ENCODE peak calls at places on chromosomes 7 and 10, in eight cellular contexts. R is CD8-positive, alpha-beta memory T cell; B is NCI-H2171; K is RWPE1; T is T-helper 1 cell; M is heart left ventricle; O is posterior vena cava; A is stimulated activated CD4-positive, alpha-beta T cell treated with anti-CD3 and anti-CD28 coated beads, Interleukin-4, amount 100 ng/mL, for 4 hours. U is an unnamed sample.

GRCh38 chr7:41536116-41536515 is 166.8 kb downstream of the INHBA start:
- DNase-seq in M (no peak), B (no peak), A (no peak), K (no peak), O (no peak), T (no peak), R (no peak), U (no peak)

GRCh38 chr10:133162178-133162909 is 2.3 kb downstream of the KNDC1 start:
- DNase-seq in K (peak; percentile 34), O (peak; percentile 47), M (no peak), T (no peak), A (no peak), R (no peak), B (no peak), U (no peak)

GRCh38 chr10:121831777-121832176 is 96.1 kb downstream of the ATE1 start:
- DNase-seq in T (no peak), A (no peak), M (no peak), B (no peak), O (no peak), K (no peak), R (no peak), U (no peak)

GRCh38 chr10:16583382-16583781 is 61.7 kb upstream of the C1QL3 start:
- DNase-seq in A (no peak), O (no peak), T (no peak), B (no peak), K (no peak), R (no peak), M (peak; percentile 53), U (no peak)

GRCh38 chr10:76546411-76546810 is 1091.2 kb downstream of the KCNMA1 start:
- DNase-seq in A (no peak), M (no peak), T (no peak), R (no peak), K (no peak), B (no peak), O (no peak), U (no peak)

GRCh38 chr7:36949711-36950600 is 225.7 kb upstream of the AOAH start:
- DNase-seq in K (no peak), T (no peak), B (peak; percentile 4), A (no peak), O (no peak), R (no peak), M (no peak), U (no peak)

GRCh38 chr10:126867567-126868365 is 37.5 kb upstream of the DOCK1 start:
- DNase-seq in A (no peak), K (no peak), R (no peak), B (no peak), T (no peak), M (no peak), O (no peak), U (no peak)

GRCh38 chr7:80154656-80155325 is 20.2 kb downstream of the GNAI1 start:
- DNase-seq in R (no peak), M (no peak), O (no peak), A (no peak), B (no peak), K (no peak), T (no peak), U (no peak)

GRCh38 chr7:44144968-44145418 is 3.9 kb upstream of the MYL7 start:
- DNase-seq in K (no peak), B (no peak), O (peak; percentile 75), A (no peak), R (no peak), T (no peak), M (no peak), U (no peak)

GRCh38 chr7:99839560-99840011 is 11.8 kb downstream of the CYP3A43 start:
- DNase-seq in O (no peak), A (no peak), R (no peak), B (no peak), K (peak; percentile 20), T (no peak), M (no peak), U (no peak)

GRCh38 chr10:118926018-118926417 is 103.5 kb upstream of the NANOS1 start:
- DNase-seq in T (no peak), A (no peak), R (no peak), B (no peak), M (no peak), O (no peak), K (no peak), U (no peak)

GRCh38 chr10:77016278-77016815 is 621.3 kb downstream of the KCNMA1 start:
- DNase-seq in O (no peak), R (no peak), B (no peak), M (no peak), K (no peak), A (no peak), T (no peak), U (no peak)

GRCh38 chr7:153354071-153354470 is 594.5 kb downstream of the ACTR3B start:
- DNase-seq in R (no peak), B (no peak), K (no peak), O (no peak), M (no peak), T (no peak), A (no peak), U (no peak)

GRCh38 chr7:26200444-26201260 is at the start of gene HNRNPA2B1:
- DNase-seq in K (peak; percentile 92), O (peak; percentile 99), R (peak; percentile 99), B (peak; percentile 96), M (peak; percentile 97), A (peak; percentile 97), T (peak; percentile 99), U (peak; percentile 95)

GRCh38 chr10:114611617-114612016 is 46.5 kb downstream of the ABLIM1 start:
- DNase-seq in T (no peak), R (no peak), O (no peak), A (no peak), M (no peak), K (no peak), B (no peak), U (no peak)

GRCh38 chr10:44992070-44992731 is 8.5 kb upstream of the ZNF22 start:
- DNase-seq in O (peak; percentile 74), R (no peak), K (no peak), T (no peak), A (no peak), B (no peak), M (peak; percentile 75), U (no peak)

GRCh38 chr7:82701941-82702340 is 258.4 kb upstream of the CACNA2D1 start:
- DNase-seq in B (no peak), R (no peak), T (no peak), M (no peak), A (no peak), K (no peak), O (no peak), U (no peak)

GRCh38 chr7:48085433-48085791 is 3.7 kb upstream of the UPP1 start:
- DNase-seq in O (no peak), K (no peak), R (no peak), B (no peak), A (no peak), T (no peak), M (no peak), U (no peak)

GRCh38 chr10:113576853-113577252 is 24.0 kb downstream of the HABP2 start:
- DNase-seq in K (peak; percentile 52), M (no peak), T (no peak), B (no peak), A (no peak), R (no peak), O (no peak), U (no peak)

GRCh38 chr7:2440608-2441245 is 35.5 kb downstream of the GRIFIN start:
- DNase-seq in O (no peak), B (no peak), K (peak; percentile 41), R (no peak), M (no peak), A (no peak), T (no peak), U (no peak)

GRCh38 chr7:33692956-33693355 is 212.4 kb upstream of the BMPER start:
- DNase-seq in B (no peak), K (peak; percentile 34), O (no peak), A (no peak), M (no peak), T (no peak), R (no peak), U (no peak)

GRCh38 chr10:67173787-67174186 is 248.0 kb downstream of the LRRTM3 start:
- DNase-seq in K (no peak), A (no peak), T (no peak), R (no peak), M (no peak), B (no peak), O (no peak), U (no peak)

GRCh38 chr10:21399392-21400015 is 126.0 kb downstream of the SKIDA1 start:
- DNase-seq in K (peak; percentile 65), O (no peak), R (no peak), M (no peak), B (no peak), T (no peak), A (no peak), U (no peak)

GRCh38 chr7:128021361-128021760 is 9.9 kb downstream of the LRRC4 start:
- DNase-seq in A (no peak), O (no peak), K (peak; percentile 75), B (no peak), R (no peak), M (no peak), T (no peak), U (no peak)

GRCh38 chr7:29496355-29497020 is 67.1 kb upstream of the PRR15 start:
- DNase-seq in T (no peak), O (no peak), M (no peak), A (no peak), K (no peak), R (no peak), B (no peak), U (no peak)

GRCh38 chr7:45506059-45506458 is 68.1 kb upstream of the ADCY1 start:
- DNase-seq in M (no peak), T (no peak), R (no peak), A (no peak), B (no peak), O (no peak), K (no peak), U (no peak)

GRCh38 chr10:35035641-35036040 is 54.5 kb downstream of the CUL2 start:
- DNase-seq in R (no peak), K (no peak), O (no peak), M (no peak), T (no peak), B (no peak), A (no peak), U (no peak)

GRCh38 chr7:35249537-35249907 is 4.4 kb downstream of the TBX20 start:
- DNase-seq in O (no peak), R (no peak), M (peak; percentile 46), T (no peak), A (no peak), B (no peak), K (no peak), U (no peak)

GRCh38 chr10:126013489-126014281 is 117.3 kb downstream of the FANK1 start:
- DNase-seq in A (peak; percentile 5), M (no peak), R (no peak), T (no peak), O (no peak), K (peak; percentile 77), B (no peak), U (no peak)

GRCh38 chr7:70338061-70338460 is 739.8 kb downstream of the AUTS2 start:
- DNase-seq in K (no peak), A (no peak), T (no peak), B (no peak), R (no peak), O (no peak), M (no peak), U (no peak)

GRCh38 chr10:17475661-17476060 is 21.3 kb upstream of the ST8SIA6 start:
- DNase-seq in T (no peak), K (no peak), R (no peak), A (no peak), M (no peak), B (no peak), O (no peak), U (no peak)

GRCh38 chr10:79982486-79982800 is 33.5 kb upstream of the SFTPD start:
- DNase-seq in M (no peak), T (no peak), K (no peak), A (no peak), O (no peak), B (no peak), R (no peak), U (no peak)